ENCODE peak calls at places on chromosome 13, in four cellular contexts. S, Y, Q and V are unnamed samples.

GRCh38 chr13:57633950-57634828 is 2.6 kb downstream of the PCDH17 start:
- DNase-seq in S (no peak), Y (no peak), Q (no peak), V (no peak)

GRCh38 chr13:101210774-101211173 is 205.5 kb downstream of the NALCN start:
- DNase-seq in S (no peak), Y (no peak), Q (no peak), V (no peak)

GRCh38 chr13:28527629-28528028 is 32.7 kb upstream of the FLT1 start:
- DNase-seq in S (no peak), Y (no peak), Q (no peak), V (no peak)

GRCh38 chr13:91805605-91806004 is 407.2 kb downstream of the GPC5 start:
- DNase-seq in S (no peak), Y (no peak), Q (no peak), V (no peak)

GRCh38 chr13:104854007-104854406 is 1681.5 kb downstream of the EFNB2 start:
- DNase-seq in S (no peak), Y (no peak), Q (no peak), V (no peak)

GRCh38 chr13:26839682-26840081 is 79.1 kb upstream of the GPR12 start:
- DNase-seq in S (no peak), Y (no peak), Q (no peak), V (no peak)

GRCh38 chr13:105721056-105721455 is 814.4 kb downstream of the EFNB2 start:
- DNase-seq in S (no peak), Y (no peak), Q (no peak), V (no peak)

GRCh38 chr13:73268306-73268705 is 209.5 kb downstream of the KLF5 start:
- DNase-seq in S (no peak), Y (no peak), Q (no peak), V (no peak)

GRCh38 chr13:100892981-100893380 is 218.4 kb upstream of the TMTC4 start:
- DNase-seq in S (no peak), Y (no peak), Q (no peak), V (no peak)

GRCh38 chr13:95568131-95568530 is 15.6 kb downstream of the CLDN10 start:
- DNase-seq in S (peak), Y (no peak), Q (no peak), V (no peak)

GRCh38 chr13:30441304-30441703 is 19.0 kb downstream of the UBE2L5 start:
- DNase-seq in S (peak), Y (no peak), Q (no peak), V (no peak)

GRCh38 chr13:110125613-110126272 is 181.2 kb downstream of the COL4A1 start:
- DNase-seq in S (no peak), Y (no peak), Q (no peak), V (no peak)

GRCh38 chr13:82758056-82758455 is 1124.2 kb downstream of the SLITRK1 start:
- DNase-seq in S (no peak), Y (no peak), Q (no peak), V (peak)